ENCODE peak calls at places on chromosomes 7 and 10, in four cellular contexts. N is mesendoderm, W is H9, Y is H1. L is an unnamed sample.

GRCh38 chr10:111075577-111076185 is 1.1 kb upstream of the ADRA2A start:
- DNase-seq in N (no peak), W (no peak), Y (no peak), L (no peak)

GRCh38 chr10:21369697-21370096 is 155.8 kb downstream of the SKIDA1 start:
- DNase-seq in N (no peak), W (no peak), Y (no peak), L (peak)

GRCh38 chr10:124239134-124239533 is 145.7 kb upstream of the CHST15 start:
- DNase-seq in N (no peak), W (no peak), Y (no peak), L (no peak)

GRCh38 chr7:123635551-123636359 is 19.9 kb upstream of the LMOD2 start:
- DNase-seq in N (peak), W (no peak), Y (no peak), L (peak)

GRCh38 chr10:34001087-34001580 is 666.7 kb upstream of the NRP1 start:
- DNase-seq in N (no peak), W (no peak), Y (no peak), L (no peak)

GRCh38 chr7:50315739-50316671 is 11.5 kb downstream of the IKZF1 start:
- DNase-seq in N (no peak), W (no peak), Y (no peak), L (no peak)

GRCh38 chr10:123781324-123781900 is 110.2 kb downstream of the CPXM2 start:
- DNase-seq in N (no peak), W (no peak), Y (no peak), L (no peak)

GRCh38 chr7:98084631-98085030 is 22.0 kb upstream of the LMTK2 start:
- DNase-seq in N (no peak), W (no peak), Y (no peak), L (no peak)

GRCh38 chr10:97608991-97609561 is 19.6 kb downstream of the C10orf62 start:
- DNase-seq in N (no peak), W (no peak), Y (no peak), L (no peak)

DNA sequence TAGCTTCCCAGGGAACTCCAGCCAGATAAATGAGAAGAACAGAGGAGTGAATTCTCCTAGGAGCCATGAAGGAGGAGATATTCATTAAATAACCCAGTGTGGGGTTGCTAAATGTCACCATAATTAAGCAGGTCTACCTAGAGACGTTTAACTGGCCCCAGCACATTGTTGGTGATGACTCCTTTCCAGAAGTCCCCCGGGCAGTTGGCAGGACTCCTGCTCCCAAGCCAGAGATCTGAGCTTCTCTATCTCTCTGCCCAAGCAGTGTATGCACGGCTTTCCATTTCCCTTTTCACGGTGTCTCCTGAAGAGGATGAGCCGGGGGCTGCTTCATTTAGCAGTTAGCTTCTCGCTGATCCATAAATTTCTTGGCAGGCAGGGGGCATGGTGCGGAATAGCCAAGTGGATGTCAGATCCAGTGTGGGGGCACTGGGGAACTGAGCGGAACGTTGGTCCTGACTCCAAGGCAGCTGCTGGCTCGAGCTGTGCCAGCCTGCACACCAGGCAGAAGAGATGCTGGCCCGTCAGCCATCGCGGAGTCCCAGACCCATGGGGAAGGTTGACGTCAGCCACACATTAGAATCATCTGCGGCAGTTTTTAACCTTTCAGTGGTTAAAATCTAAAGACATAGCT is 142.0 kb upstream of the NPY start:
- DNase-seq in N (no peak), W (no peak), Y (no peak), L (no peak)
- H4K5ac ChIP-seq in N (no peak), W (no peak), Y (no peak), L (no peak)

GRCh38 chr7:129245533-129245932 is 20.7 kb downstream of the AHCYL2 start:
- DNase-seq in N (no peak), W (no peak), Y (no peak), L (no peak)
- H4K5ac ChIP-seq in N (no peak), W (no peak), Y (no peak), L (no peak)

GRCh38 chr10:69078311-69078710 is 9.6 kb upstream of the SRGN start:
- DNase-seq in N (no peak), W (no peak), Y (no peak), L (no peak)
- H4K5ac ChIP-seq in N (no peak), W (no peak), Y (no peak), L (no peak)

GRCh38 chr10:114900658-114901057 is 37.3 kb upstream of the TRUB1 start:
- DNase-seq in N (no peak), W (no peak), Y (no peak), L (no peak)
- H4K5ac ChIP-seq in N (no peak), W (no peak), Y (no peak), L (no peak)